ENCODE peak calls at places on chromosome 19, in four cellular contexts. I is CD4-positive, alpha-beta T cell; F is left cardiac atrium; Q is left lung. S is an unnamed sample.

GRCh38 chr19:34356875-34357274 is 8.1 kb upstream of the GPI start:
- DNase-seq in I (no peak), F (no peak), Q (no peak), S (no peak)

GRCh38 chr19:55492362-55492944 is 4.2 kb downstream of the SSC5D start:
- DNase-seq in I (no peak), F (no peak), Q (no peak), S (no peak)

GRCh38 chr19:1862068-1862423 is 1.3 kb downstream of the KLF16 start:
- DNase-seq in I (no peak), F (no peak), Q (no peak), S (no peak)

GRCh38 chr19:51448011-51448744 is 10.1 kb downstream of the SIGLEC8 start:
- DNase-seq in I (no peak), F (no peak), Q (no peak), S (no peak)

GRCh38 chr19:19820774-19821315 is 705 bp downstream of the ZNF506 start:
- DNase-seq in I (peak; percentile 14), F (no peak), Q (no peak), S (no peak)

GRCh38 chr19:19404879-19405860 is at the start of gene GATAD2A:
- DNase-seq in I (peak; percentile 85), F (peak; percentile 96), Q (peak; percentile 93), S (peak; percentile 96)

GRCh38 chr19:2016041-2016807 is 710 bp upstream of the BTBD2 start:
- DNase-seq in I (peak; percentile 62), F (peak; percentile 83), Q (peak; percentile 83), S (no peak)

GRCh38 chr19:9936151-9937000 is at the start of gene OLFM2:
- DNase-seq in I (no peak), F (peak; percentile 42), Q (no peak), S (no peak)

GRCh38 chr19:15330801-15331418 is 1.4 kb downstream of the BRD4 start:
- DNase-seq in I (no peak), F (no peak), Q (peak; percentile 42), S (no peak)

GRCh38 chr19:45507864-45508680 is 793 bp downstream of the VASP start:
- DNase-seq in I (peak; percentile 33), F (peak; percentile 64), Q (no peak), S (peak; percentile 55)

GRCh38 chr19:50911206-50912101 is at the start of gene KLK4:
- DNase-seq in I (no peak), F (no peak), Q (no peak), S (no peak)

GRCh38 chr19:38654478-38655079 is 7.1 kb downstream of the ACTN4 start:
- DNase-seq in I (no peak), F (no peak), Q (no peak), S (no peak)

GRCh38 chr19:56554272-56554869 is 12.9 kb upstream of the ZNF470 start:
- DNase-seq in I (no peak), F (no peak), Q (no peak), S (no peak)

GRCh38 chr19:31277516-31277915 is 71.7 kb downstream of the TSHZ3 start:
- DNase-seq in I (no peak), F (no peak), Q (peak; percentile 24), S (no peak)

GRCh38 chr19:42445948-42446347 is 3.2 kb upstream of the CXCL17 start:
- DNase-seq in I (no peak), F (no peak), Q (no peak), S (no peak)

GRCh38 chr19:15008308-15008707 is 28.6 kb upstream of the SLC1A6 start:
- DNase-seq in I (no peak), F (no peak), Q (no peak), S (no peak)

GRCh38 chr19:18723871-18724377 is 40.4 kb downstream of the CRTC1 start:
- DNase-seq in I (no peak), F (no peak), Q (no peak), S (no peak)

GRCh38 chr19:17333611-17334413 is 843 bp downstream of the ANO8 start:
- DNase-seq in I (peak; percentile 76), F (no peak), Q (no peak), S (peak; percentile 45)

GRCh38 chr19:3178377-3178972 is at the start of gene S1PR4:
- DNase-seq in I (peak; percentile 49), F (no peak), Q (no peak), S (no peak)

GRCh38 chr19:13013649-13014048 is 18.4 kb downstream of the NFIX start:
- DNase-seq in I (no peak), F (no peak), Q (no peak), S (no peak)

GRCh38 chr19:50333235-50333736 is 4.1 kb upstream of the KCNC3 start:
- DNase-seq in I (peak; percentile 93), F (peak; percentile 93), Q (peak; percentile 96), S (peak; percentile 89)

GRCh38 chr19:24033962-24034342 is 53.0 kb upstream of the ZNF254 start:
- DNase-seq in I (no peak), F (peak; percentile 57), Q (peak; percentile 49), S (peak; percentile 23)

GRCh38 chr19:16897572-16898056 is 8.8 kb downstream of the F2RL3 start:
- DNase-seq in I (no peak), F (peak; percentile 59), Q (no peak), S (no peak)

GRCh38 chr19:10419200-10419645 is 1.1 kb upstream of the PDE4A start:
- DNase-seq in I (no peak), F (no peak), Q (no peak), S (peak; percentile 54)

GRCh38 chr19:17872251-17873001 is 681 bp downstream of the SLC5A5 start:
- DNase-seq in I (no peak), F (no peak), Q (no peak), S (no peak)

GRCh38 chr19:1566392-1567115 is 1.6 kb downstream of the MEX3D start:
- DNase-seq in I (no peak), F (peak; percentile 74), Q (peak; percentile 76), S (no peak)

GRCh38 chr19:38650911-38651584 is 3.6 kb downstream of the ACTN4 start:
- DNase-seq in I (no peak), F (no peak), Q (no peak), S (no peak)

GRCh38 chr19:13022111-13022858 is 27.0 kb downstream of the NFIX start:
- DNase-seq in I (no peak), F (no peak), Q (no peak), S (no peak)

GRCh38 chr19:41298327-41298964 is 11.5 kb upstream of the CCDC97 start:
- DNase-seq in I (peak; percentile 44), F (peak; percentile 87), Q (peak; percentile 93), S (no peak)

GRCh38 chr19:12350890-12351197 is 14.6 kb downstream of the ZNF442 start:
- DNase-seq in I (no peak), F (no peak), Q (no peak), S (no peak)

GRCh38 chr19:17311455-17312248 is 2.3 kb downstream of the DDA1 start:
- DNase-seq in I (no peak), F (no peak), Q (no peak), S (no peak)

GRCh38 chr19:12202250-12202649 is 39.4 kb downstream of the ZNF136 start:
- DNase-seq in I (peak; percentile 44), F (peak; percentile 27), Q (no peak), S (peak; percentile 33)

GRCh38 chr19:55369651-55370304 is 485 bp downstream of the IL11 start:
- DNase-seq in I (no peak), F (no peak), Q (no peak), S (no peak)